ENCODE peak calls at places on chromosomes 3 and 15, in nine cellular contexts. Y, U, V, F, I, L, E, T and Q are unnamed samples.
A peak's percentile ranks its signal among the peaks of the same experiment; 100 is the strongest.

GRCh38 chr3:65669163-65669875 is 369.4 kb downstream of the MAGI1 start:
- DNase-seq in Y (no peak), U (no peak), V (no peak), F (no peak), I (no peak), L (no peak), E (no peak), T (no peak), Q (no peak)

GRCh38 chr15:90911906-90912769 is 9.0 kb downstream of the MAN2A2 start:
- DNase-seq in Y (no peak), U (no peak), V (no peak), F (no peak), I (no peak), L (no peak), E (no peak), T (no peak), Q (no peak)

GRCh38 chr3:158713094-158713499 is 19.2 kb downstream of the RARRES1 start:
- DNase-seq in Y (no peak), U (no peak), V (no peak), F (no peak), I (no peak), L (no peak), E (no peak), T (no peak), Q (peak; percentile 85)

GRCh38 chr3:169812124-169812843 is 386 bp upstream of the LRRIQ4 start:
- DNase-seq in Y (peak; percentile 40), U (peak; percentile 40), V (peak; percentile 78), F (peak; percentile 56), I (no peak), L (peak; percentile 76), E (peak; percentile 85), T (peak; percentile 74), Q (peak; percentile 90)

GRCh38 chr3:187777331-187778046 is 32.2 kb upstream of the BCL6 start:
- DNase-seq in Y (no peak), U (no peak), V (no peak), F (no peak), I (no peak), L (no peak), E (no peak), T (no peak), Q (no peak)

GRCh38 chr15:79329186-79329611 is 18.3 kb downstream of the TMED3 start:
- DNase-seq in Y (no peak), U (no peak), V (no peak), F (no peak), I (peak; percentile 57), L (no peak), E (no peak), T (no peak), Q (peak; percentile 55)

GRCh38 chr15:68278345-68279217 is 1.0 kb downstream of the FEM1B start:
- DNase-seq in Y (no peak), U (no peak), V (peak; percentile 45), F (no peak), I (peak; percentile 86), L (no peak), E (peak; percentile 74), T (no peak), Q (peak; percentile 89)

GRCh38 chr3:71309342-71309741 is 274.2 kb downstream of the FOXP1 start:
- DNase-seq in Y (no peak), U (no peak), V (no peak), F (no peak), I (no peak), L (no peak), E (no peak), T (no peak), Q (no peak)

GRCh38 chr3:100647673-100648072 is 38.3 kb downstream of the ADGRG7 start:
- DNase-seq in Y (no peak), U (no peak), V (no peak), F (no peak), I (no peak), L (no peak), E (no peak), T (no peak), Q (no peak)

GRCh38 chr15:96306321-96306720 is 24.2 kb upstream of the NR2F2 start:
- DNase-seq in Y (no peak), U (no peak), V (no peak), F (no peak), I (no peak), L (no peak), E (no peak), T (no peak), Q (no peak)

GRCh38 chr3:45414823-45415222 is 26.4 kb downstream of the LARS2 start:
- DNase-seq in Y (no peak), U (no peak), V (no peak), F (no peak), I (no peak), L (no peak), E (no peak), T (no peak), Q (no peak)

GRCh38 chr3:71444028-71444860 is 139.3 kb downstream of the FOXP1 start:
- DNase-seq in Y (peak; percentile 50), U (no peak), V (no peak), F (no peak), I (no peak), L (no peak), E (no peak), T (no peak), Q (no peak)

GRCh38 chr3:63872135-63872924 is 8.7 kb downstream of the ATXN7 start:
- DNase-seq in Y (no peak), U (no peak), V (no peak), F (no peak), I (no peak), L (no peak), E (peak; percentile 73), T (no peak), Q (no peak)

GRCh38 chr3:2268779-2269178 is 170.1 kb downstream of the CNTN4 start:
- DNase-seq in Y (no peak), U (peak; percentile 2), V (no peak), F (no peak), I (peak; percentile 4), L (peak; percentile 16), E (peak; percentile 75), T (no peak), Q (no peak)

GRCh38 chr3:184836090-184836785 is 24.3 kb downstream of the VPS8 start:
- DNase-seq in Y (no peak), U (no peak), V (no peak), F (no peak), I (no peak), L (no peak), E (no peak), T (no peak), Q (no peak)